ENCODE peak calls at places on chromosome 10, in eight cellular contexts. One of them, this sample, is unnamed.
A peak's percentile ranks its signal among the peaks of the same experiment; 100 is the strongest.

GRCh38 chr10:112827951-112828350 is 122.1 kb upstream of the TCF7L2 start:
- DNase-seq in HCT116: no peak
- DNase-seq in A549: no peak
- DNase-seq in transverse colon: no peak
- DNase-seq in tibial nerve: no peak
- DNase-seq in right lobe of liver: no peak
- DNase-seq in H1: no peak
- DNase-seq in heart left ventricle: no peak
- DNase-seq in this sample: no peak

GRCh38 chr10:114829160-114829909 is 7.8 kb downstream of the FHIP2A start:
- DNase-seq in HCT116: no peak
- DNase-seq in A549: no peak
- DNase-seq in transverse colon: no peak
- DNase-seq in tibial nerve: no peak
- DNase-seq in right lobe of liver: no peak
- DNase-seq in H1: no peak
- DNase-seq in heart left ventricle: no peak
- DNase-seq in this sample: no peak

GRCh38 chr10:102611514-102612095 is 32.7 kb upstream of the TRIM8 start:
- DNase-seq in HCT116: no peak
- DNase-seq in A549: no peak
- DNase-seq in transverse colon: no peak
- DNase-seq in tibial nerve: no peak
- DNase-seq in right lobe of liver: no peak
- DNase-seq in H1: no peak
- DNase-seq in heart left ventricle: peak; percentile 23
- DNase-seq in this sample: no peak

GRCh38 chr10:47029181-47029971 is 118.1 kb downstream of the PTPN20 start:
- DNase-seq in HCT116: no peak
- DNase-seq in A549: no peak
- DNase-seq in transverse colon: no peak
- DNase-seq in tibial nerve: no peak
- DNase-seq in right lobe of liver: peak; percentile 32
- DNase-seq in H1: no peak
- DNase-seq in heart left ventricle: no peak
- DNase-seq in this sample: no peak

GRCh38 chr10:43090664-43091063 is 13.8 kb downstream of the RET start:
- DNase-seq in HCT116: no peak
- DNase-seq in A549: no peak
- DNase-seq in transverse colon: no peak
- DNase-seq in tibial nerve: no peak
- DNase-seq in right lobe of liver: no peak
- DNase-seq in H1: no peak
- DNase-seq in heart left ventricle: no peak
- DNase-seq in this sample: no peak

GRCh38 chr10:35643151-35643975 is 1.3 kb upstream of the FZD8 start:
- DNase-seq in HCT116: no peak
- DNase-seq in A549: peak; percentile 36
- DNase-seq in transverse colon: peak; percentile 66
- DNase-seq in tibial nerve: peak; percentile 59
- DNase-seq in right lobe of liver: peak; percentile 79
- DNase-seq in H1: no peak
- DNase-seq in heart left ventricle: peak; percentile 86
- DNase-seq in this sample: peak; percentile 80

GRCh38 chr10:86553213-86553612 is 31.6 kb upstream of the WAPL start:
- DNase-seq in HCT116: no peak
- DNase-seq in A549: no peak
- DNase-seq in transverse colon: no peak
- DNase-seq in tibial nerve: no peak
- DNase-seq in right lobe of liver: no peak
- DNase-seq in H1: no peak
- DNase-seq in heart left ventricle: no peak
- DNase-seq in this sample: no peak

GRCh38 chr10:104452977-104453376 is 99.3 kb downstream of the CFAP58 start:
- DNase-seq in HCT116: no peak
- DNase-seq in A549: no peak
- DNase-seq in transverse colon: no peak
- DNase-seq in tibial nerve: no peak
- DNase-seq in right lobe of liver: no peak
- DNase-seq in H1: no peak
- DNase-seq in heart left ventricle: no peak
- DNase-seq in this sample: no peak

GRCh38 chr10:119344381-119344780 is 137.0 kb downstream of the GRK5 start:
- DNase-seq in HCT116: no peak
- DNase-seq in A549: no peak
- DNase-seq in transverse colon: no peak
- DNase-seq in tibial nerve: no peak
- DNase-seq in right lobe of liver: no peak
- DNase-seq in H1: no peak
- DNase-seq in heart left ventricle: peak; percentile 19
- DNase-seq in this sample: no peak

GRCh38 chr10:133117688-133118071 is 30.0 kb downstream of the ADGRA1 start:
- DNase-seq in HCT116: no peak
- DNase-seq in A549: no peak
- DNase-seq in transverse colon: no peak
- DNase-seq in tibial nerve: no peak
- DNase-seq in right lobe of liver: no peak
- DNase-seq in H1: no peak
- DNase-seq in heart left ventricle: peak; percentile 74
- DNase-seq in this sample: no peak

GRCh38 chr10:77458986-77459590 is 178.5 kb downstream of the KCNMA1 start:
- DNase-seq in HCT116: no peak
- DNase-seq in A549: no peak
- DNase-seq in transverse colon: no peak
- DNase-seq in tibial nerve: no peak
- DNase-seq in right lobe of liver: no peak
- DNase-seq in H1: no peak
- DNase-seq in heart left ventricle: no peak
- DNase-seq in this sample: no peak

GRCh38 chr10:125203186-125203800 is 42.9 kb upstream of the CTBP2 start:
- DNase-seq in HCT116: no peak
- DNase-seq in A549: no peak
- DNase-seq in transverse colon: no peak
- DNase-seq in tibial nerve: no peak
- DNase-seq in right lobe of liver: no peak
- DNase-seq in H1: no peak
- DNase-seq in heart left ventricle: no peak
- DNase-seq in this sample: no peak

GRCh38 chr10:55400075-55400474 is 599.0 kb upstream of the PCDH15 start:
- DNase-seq in HCT116: no peak
- DNase-seq in A549: no peak
- DNase-seq in transverse colon: no peak
- DNase-seq in tibial nerve: no peak
- DNase-seq in right lobe of liver: no peak
- DNase-seq in H1: no peak
- DNase-seq in heart left ventricle: no peak
- DNase-seq in this sample: no peak

GRCh38 chr10:78416031-78416800 is 382.6 kb downstream of the RPS24 start:
- DNase-seq in HCT116: no peak
- DNase-seq in A549: no peak
- DNase-seq in transverse colon: no peak
- DNase-seq in tibial nerve: no peak
- DNase-seq in right lobe of liver: peak; percentile 6
- DNase-seq in H1: no peak
- DNase-seq in heart left ventricle: no peak
- DNase-seq in this sample: no peak

GRCh38 chr10:46305986-46306385 is 19.2 kb downstream of the ANTXRL start:
- DNase-seq in HCT116: no peak
- DNase-seq in A549: no peak
- DNase-seq in transverse colon: no peak
- DNase-seq in tibial nerve: no peak
- DNase-seq in right lobe of liver: no peak
- DNase-seq in H1: no peak
- DNase-seq in heart left ventricle: no peak
- DNase-seq in this sample: no peak

GRCh38 chr10:34607894-34608293 is 207.2 kb downstream of the PARD3 start:
- DNase-seq in HCT116: no peak
- DNase-seq in A549: no peak
- DNase-seq in transverse colon: no peak
- DNase-seq in tibial nerve: no peak
- DNase-seq in right lobe of liver: no peak
- DNase-seq in H1: no peak
- DNase-seq in heart left ventricle: no peak
- DNase-seq in this sample: no peak

GRCh38 chr10:89206402-89207180 is 526 bp downstream of the CH25H start:
- DNase-seq in HCT116: no peak
- DNase-seq in A549: no peak
- DNase-seq in transverse colon: peak; percentile 18
- DNase-seq in tibial nerve: peak; percentile 14
- DNase-seq in right lobe of liver: no peak
- DNase-seq in H1: no peak
- DNase-seq in heart left ventricle: peak; percentile 31
- DNase-seq in this sample: peak; percentile 54

GRCh38 chr10:70680899-70681730 is 8.8 kb downstream of the ADAMTS14 start:
- DNase-seq in HCT116: no peak
- DNase-seq in A549: no peak
- DNase-seq in transverse colon: no peak
- DNase-seq in tibial nerve: no peak
- DNase-seq in right lobe of liver: no peak
- DNase-seq in H1: no peak
- DNase-seq in heart left ventricle: no peak
- DNase-seq in this sample: no peak

GRCh38 chr10:57759777-57760176 is 507.9 kb downstream of the IPMK start:
- DNase-seq in HCT116: no peak
- DNase-seq in A549: no peak
- DNase-seq in transverse colon: no peak
- DNase-seq in tibial nerve: no peak
- DNase-seq in right lobe of liver: no peak
- DNase-seq in H1: no peak
- DNase-seq in heart left ventricle: no peak
- DNase-seq in this sample: no peak

GRCh38 chr10:33290286-33291052 is 44.0 kb downstream of the NRP1 start:
- DNase-seq in HCT116: no peak
- DNase-seq in A549: peak; percentile 32
- DNase-seq in transverse colon: no peak
- DNase-seq in tibial nerve: no peak
- DNase-seq in right lobe of liver: no peak
- DNase-seq in H1: no peak
- DNase-seq in heart left ventricle: no peak
- DNase-seq in this sample: no peak
- TF ChIP-seq POLR2A in HCT116: no peak
- TF ChIP-seq POLR2A in A549: no peak
- TF ChIP-seq POLR2A in transverse colon: no peak
- TF ChIP-seq POLR2A in tibial nerve: no peak
- TF ChIP-seq POLR2A in right lobe of liver: no peak
- TF ChIP-seq POLR2A in H1: no peak
- TF ChIP-seq POLR2A in heart left ventricle: no peak
- TF ChIP-seq POLR2A in this sample: no peak

DNA sequence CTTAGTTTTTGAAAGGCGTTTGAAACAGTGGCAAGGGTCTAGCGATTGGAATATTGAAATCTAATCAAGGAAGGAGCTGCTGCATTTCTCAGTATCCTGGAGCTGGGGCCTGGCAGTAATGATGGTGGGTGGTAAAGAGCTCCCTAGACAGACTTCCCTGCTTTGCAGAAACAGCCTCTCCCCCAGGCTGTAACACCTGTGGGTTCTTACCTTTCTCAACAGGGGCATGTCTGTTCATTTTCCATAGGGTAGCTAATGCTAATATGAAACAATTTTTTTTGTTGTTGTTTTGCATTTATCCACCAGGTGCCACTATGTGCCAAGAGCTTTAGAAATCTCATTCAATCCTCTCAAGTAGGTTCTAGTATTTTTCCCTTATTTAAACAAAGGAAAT is 345.5 kb downstream of the REEP3 start:
- DNase-seq in HCT116: peak; percentile 51
- DNase-seq in A549: no peak
- DNase-seq in transverse colon: no peak
- DNase-seq in tibial nerve: no peak
- DNase-seq in right lobe of liver: no peak
- DNase-seq in H1: no peak
- DNase-seq in heart left ventricle: no peak
- DNase-seq in this sample: no peak
- H3K4me3 ChIP-seq in HCT116: peak overlapping the region; percentile 25
- H3K4me3 ChIP-seq in A549: no peak overlapping the region
- H3K4me3 ChIP-seq in transverse colon: no peak overlapping the region
- H3K4me3 ChIP-seq in tibial nerve: no peak overlapping the region
- H3K4me3 ChIP-seq in right lobe of liver: no peak overlapping the region
- H3K4me3 ChIP-seq in H1: no peak overlapping the region
- H3K4me3 ChIP-seq in heart left ventricle: no peak overlapping the region
- H3K4me3 ChIP-seq in this sample: no peak overlapping the region

GRCh38 chr10:132048294-132048667 is 17.5 kb upstream of the JAKMIP3 start:
- DNase-seq in HCT116: no peak
- DNase-seq in A549: no peak
- DNase-seq in transverse colon: no peak
- DNase-seq in tibial nerve: no peak
- DNase-seq in right lobe of liver: no peak
- DNase-seq in H1: no peak
- DNase-seq in heart left ventricle: no peak
- DNase-seq in this sample: no peak

GRCh38 chr10:132047575-132048293 is 18.0 kb upstream of the JAKMIP3 start:
- DNase-seq in HCT116: no peak
- DNase-seq in A549: no peak
- DNase-seq in transverse colon: no peak
- DNase-seq in tibial nerve: no peak
- DNase-seq in right lobe of liver: no peak
- DNase-seq in H1: no peak
- DNase-seq in heart left ventricle: no peak
- DNase-seq in this sample: no peak

GRCh38 chr10:132044803-132045202 is 20.9 kb upstream of the JAKMIP3 start:
- DNase-seq in HCT116: no peak
- DNase-seq in A549: no peak
- DNase-seq in transverse colon: no peak
- DNase-seq in tibial nerve: no peak
- DNase-seq in right lobe of liver: no peak
- DNase-seq in H1: no peak
- DNase-seq in heart left ventricle: no peak
- DNase-seq in this sample: no peak

GRCh38 chr10:132043861-132044695 is 21.7 kb upstream of the JAKMIP3 start:
- DNase-seq in HCT116: no peak
- DNase-seq in A549: no peak
- DNase-seq in transverse colon: no peak
- DNase-seq in tibial nerve: no peak
- DNase-seq in right lobe of liver: no peak
- DNase-seq in H1: no peak
- DNase-seq in heart left ventricle: no peak
- DNase-seq in this sample: no peak

GRCh38 chr10:132045324-132045723 is 20.4 kb upstream of the JAKMIP3 start:
- DNase-seq in HCT116: no peak
- DNase-seq in A549: no peak
- DNase-seq in transverse colon: no peak
- DNase-seq in tibial nerve: no peak
- DNase-seq in right lobe of liver: no peak
- DNase-seq in H1: no peak
- DNase-seq in heart left ventricle: no peak
- DNase-seq in this sample: no peak
- TF ChIP-seq POLR2A in HCT116: no peak
- TF ChIP-seq POLR2A in A549: no peak
- TF ChIP-seq POLR2A in transverse colon: no peak
- TF ChIP-seq POLR2A in tibial nerve: no peak
- TF ChIP-seq POLR2A in right lobe of liver: no peak
- TF ChIP-seq POLR2A in H1: no peak
- TF ChIP-seq POLR2A in heart left ventricle: no peak
- TF ChIP-seq POLR2A in this sample: no peak

DNA sequence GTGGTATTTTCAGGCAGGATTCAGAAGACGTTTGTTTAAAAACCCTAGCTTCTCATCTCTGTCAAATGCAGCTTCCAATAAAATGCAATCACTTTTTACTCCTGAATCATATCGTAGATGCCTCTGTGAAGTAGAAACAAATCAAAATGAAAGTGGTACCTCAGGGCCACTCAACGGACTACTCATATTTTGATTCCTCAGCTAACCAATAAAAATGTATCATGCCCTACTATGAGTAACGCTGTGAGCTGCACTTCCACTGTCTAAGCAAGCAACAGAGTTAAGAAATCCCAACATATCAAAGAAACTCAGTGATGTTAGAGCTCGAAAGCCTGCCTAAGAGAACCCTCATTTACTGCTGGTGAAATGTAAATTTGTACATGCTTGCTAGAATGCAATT is 151.7 kb downstream of the ANK3 start:
- DNase-seq in HCT116: no peak
- DNase-seq in A549: no peak
- DNase-seq in transverse colon: no peak
- DNase-seq in tibial nerve: no peak
- DNase-seq in right lobe of liver: no peak
- DNase-seq in H1: no peak
- DNase-seq in heart left ventricle: no peak
- DNase-seq in this sample: no peak
- H3K4me3 ChIP-seq in HCT116: no peak overlapping the region
- H3K4me3 ChIP-seq in A549: no peak overlapping the region
- H3K4me3 ChIP-seq in transverse colon: no peak overlapping the region
- H3K4me3 ChIP-seq in tibial nerve: no peak overlapping the region
- H3K4me3 ChIP-seq in right lobe of liver: no peak overlapping the region
- H3K4me3 ChIP-seq in H1: no peak overlapping the region
- H3K4me3 ChIP-seq in heart left ventricle: no peak overlapping the region
- H3K4me3 ChIP-seq in this sample: no peak overlapping the region

This sample was measured in ovary.